ENCODE peak calls at places on chromosome 9, in four cellular contexts. One of them, this sample, is unnamed.

GRCh38 chr9:123678878-123679329 is 251.0 kb downstream of the DENND1A start:
- DNase-seq in IMR-90: peak; percentile 63
- DNase-seq in H9: no peak
- DNase-seq in H1: no peak
- DNase-seq in this sample: no peak

GRCh38 chr9:27528886-27529315 is 713 bp downstream of the MOB3B start:
- DNase-seq in IMR-90: no peak
- DNase-seq in H1: peak; percentile 74
- DNase-seq in H9: peak; percentile 59
- DNase-seq in this sample: peak; percentile 84

GRCh38 chr9:117691367-117691766 is 12.8 kb upstream of the TLR4 start:
- DNase-seq in IMR-90: no peak
- DNase-seq in H9: no peak
- DNase-seq in H1: no peak
- DNase-seq in this sample: no peak

GRCh38 chr9:131642496-131643083 is 97.3 kb downstream of the PRRT1B start:
- DNase-seq in H9: no peak
- DNase-seq in IMR-90: no peak
- DNase-seq in H1: no peak
- DNase-seq in this sample: peak; percentile 51

GRCh38 chr9:84297162-84297821 is 43.3 kb downstream of the SLC28A3 start:
- DNase-seq in H9: no peak
- DNase-seq in H1: no peak
- DNase-seq in IMR-90: peak; percentile 84
- DNase-seq in this sample: peak; percentile 33

GRCh38 chr9:93896496-93897033 is 58.6 kb downstream of the BARX1 start:
- DNase-seq in H9: peak; percentile 5
- DNase-seq in H1: no peak
- DNase-seq in IMR-90: no peak
- DNase-seq in this sample: no peak

GRCh38 chr9:117046666-117047327 is 359.7 kb downstream of the TRIM32 start:
- DNase-seq in H9: no peak
- DNase-seq in IMR-90: no peak
- DNase-seq in H1: no peak
- DNase-seq in this sample: no peak

GRCh38 chr9:99720455-99721050 is 101.1 kb upstream of the NR4A3 start:
- DNase-seq in H1: no peak
- DNase-seq in IMR-90: peak; percentile 0
- DNase-seq in H9: no peak
- DNase-seq in this sample: no peak

GRCh38 chr9:85262333-85262732 is 479.4 kb downstream of the AGTPBP1 start:
- DNase-seq in IMR-90: no peak
- DNase-seq in H9: no peak
- DNase-seq in H1: no peak
- DNase-seq in this sample: no peak

GRCh38 chr9:3224931-3225330 is 300.9 kb downstream of the RFX3 start:
- DNase-seq in H1: no peak
- DNase-seq in IMR-90: no peak
- DNase-seq in H9: no peak
- DNase-seq in this sample: no peak

GRCh38 chr9:92424340-92424739 is at the start of gene OMD:
- DNase-seq in H9: no peak
- DNase-seq in IMR-90: no peak
- DNase-seq in H1: no peak
- DNase-seq in this sample: no peak

GRCh38 chr9:102867488-102867887 is 127.6 kb upstream of the CYLC2 start:
- DNase-seq in H9: no peak
- DNase-seq in IMR-90: no peak
- DNase-seq in H1: no peak
- DNase-seq in this sample: no peak

GRCh38 chr9:28270156-28270555 is 696.9 kb upstream of the C9orf72 start:
- DNase-seq in IMR-90: no peak
- DNase-seq in H9: no peak
- DNase-seq in H1: no peak
- DNase-seq in this sample: no peak

GRCh38 chr9:94480205-94480604 is 74.7 kb upstream of the PCAT7 start:
- DNase-seq in H9: no peak
- DNase-seq in H1: no peak
- DNase-seq in IMR-90: no peak
- DNase-seq in this sample: no peak

GRCh38 chr9:69093471-69094103 is 58.0 kb downstream of the FXN start:
- DNase-seq in H9: no peak
- DNase-seq in H1: no peak
- DNase-seq in IMR-90: no peak
- DNase-seq in this sample: no peak

GRCh38 chr9:94086468-94086867 is 2.2 kb downstream of the PTPDC1 start:
- DNase-seq in H9: no peak
- DNase-seq in IMR-90: peak; percentile 72
- DNase-seq in H1: no peak
- DNase-seq in this sample: no peak

GRCh38 chr9:125479846-125480615 is 218.4 kb downstream of the GAPVD1 start:
- DNase-seq in H1: no peak
- DNase-seq in IMR-90: no peak
- DNase-seq in H9: no peak
- DNase-seq in this sample: peak; percentile 17

GRCh38 chr9:105142406-105143092 is 101.9 kb upstream of the SLC44A1 start:
- DNase-seq in H1: no peak
- DNase-seq in IMR-90: peak; percentile 59
- DNase-seq in H9: no peak
- DNase-seq in this sample: peak; percentile 34

GRCh38 chr9:121637441-121638222 is 13.8 kb upstream of the DAB2IP start:
- DNase-seq in IMR-90: peak; percentile 50
- DNase-seq in H9: no peak
- DNase-seq in H1: no peak
- DNase-seq in this sample: no peak

GRCh38 chr9:22124263-22125011 is 115.3 kb upstream of the CDKN2B start:
- DNase-seq in H9: no peak
- DNase-seq in IMR-90: peak; percentile 61
- DNase-seq in H1: no peak
- DNase-seq in this sample: no peak

GRCh38 chr9:113622600-113623400 is 159.3 kb downstream of the RGS3 start:
- DNase-seq in H1: peak; percentile 77
- DNase-seq in H9: peak; percentile 95
- DNase-seq in IMR-90: peak; percentile 89
- DNase-seq in this sample: no peak

GRCh38 chr9:114223564-114224246 is 68.4 kb downstream of the COL27A1 start:
- DNase-seq in IMR-90: peak; percentile 81
- DNase-seq in H9: no peak
- DNase-seq in H1: no peak
- DNase-seq in this sample: peak; percentile 26

GRCh38 chr9:29514336-29514735 is 1941.1 kb upstream of the C9orf72 start:
- DNase-seq in H9: peak; percentile 64
- DNase-seq in H1: peak; percentile 61
- DNase-seq in IMR-90: no peak
- DNase-seq in this sample: no peak

GRCh38 chr9:2047144-2047671 is 32.1 kb downstream of the SMARCA2 start:
- DNase-seq in IMR-90: no peak
- DNase-seq in H9: no peak
- DNase-seq in H1: peak; percentile 60
- DNase-seq in this sample: no peak

GRCh38 chr9:4077499-4078102 is 222.3 kb downstream of the GLIS3 start:
- DNase-seq in H1: peak; percentile 92
- DNase-seq in H9: peak; percentile 78
- DNase-seq in IMR-90: peak; percentile 70
- DNase-seq in this sample: peak; percentile 76

GRCh38 chr9:89629096-89629976 is 24.5 kb downstream of the GADD45G start:
- DNase-seq in IMR-90: no peak
- DNase-seq in H1: no peak
- DNase-seq in H9: no peak
- DNase-seq in this sample: no peak

GRCh38 chr9:16670791-16671190 is 199.7 kb downstream of the BNC2 start:
- DNase-seq in H9: no peak
- DNase-seq in IMR-90: no peak
- DNase-seq in H1: no peak
- DNase-seq in this sample: no peak

GRCh38 chr9:33480094-33480493 is 6.4 kb upstream of the NOL6 start:
- DNase-seq in IMR-90: no peak
- DNase-seq in H9: no peak
- DNase-seq in H1: peak; percentile 10
- DNase-seq in this sample: no peak

GRCh38 chr9:130728721-130729120 is 35.1 kb downstream of the EXOSC2 start:
- DNase-seq in H1: no peak
- DNase-seq in H9: no peak
- DNase-seq in IMR-90: peak; percentile 80
- DNase-seq in this sample: no peak

GRCh38 chr9:104970588-104970987 is 42.6 kb upstream of the ABCA1 start:
- DNase-seq in H1: no peak
- DNase-seq in H9: no peak
- DNase-seq in IMR-90: peak; percentile 34
- DNase-seq in this sample: no peak

GRCh38 chr9:34419716-34420504 is 38.5 kb downstream of the FAM219A start:
- DNase-seq in H1: no peak
- DNase-seq in IMR-90: no peak
- DNase-seq in H9: no peak
- DNase-seq in this sample: no peak

GRCh38 chr9:116572095-116572748 is 114.9 kb upstream of the TRIM32 start:
- DNase-seq in H1: peak; percentile 91
- DNase-seq in H9: peak; percentile 84
- DNase-seq in IMR-90: peak; percentile 84
- DNase-seq in this sample: peak; percentile 53

GRCh38 chr9:85973238-85973637 is 32.3 kb downstream of the NAA35 start:
- DNase-seq in H9: no peak
- DNase-seq in IMR-90: no peak
- DNase-seq in H1: no peak
- DNase-seq in this sample: no peak

GRCh38 chr9:127450831-127451680 is at the start of the genes LRSAM1 and RPL12:
- DNase-seq in IMR-90: peak; percentile 94
- DNase-seq in H9: peak; percentile 95
- DNase-seq in H1: peak; percentile 100
- DNase-seq in this sample: peak; percentile 99

GRCh38 chr9:138068601-138069035 is 191.0 kb downstream of the CACNA1B start:
- DNase-seq in H1: peak; percentile 48
- DNase-seq in H9: peak; percentile 39
- DNase-seq in IMR-90: no peak
- DNase-seq in this sample: no peak

GRCh38 chr9:79662553-79662956 is 90.8 kb downstream of the TLE4 start:
- DNase-seq in H1: no peak
- DNase-seq in H9: no peak
- DNase-seq in IMR-90: no peak
- DNase-seq in this sample: no peak

GRCh38 chr9:82604947-82605656 is 457.8 kb downstream of the RASEF start:
- DNase-seq in H9: no peak
- DNase-seq in IMR-90: peak; percentile 72
- DNase-seq in H1: no peak
- DNase-seq in this sample: no peak

GRCh38 chr9:127921592-127922120 is 4.8 kb upstream of the ST6GALNAC4 start:
- DNase-seq in IMR-90: no peak
- DNase-seq in H1: peak; percentile 95
- DNase-seq in H9: peak; percentile 75
- DNase-seq in this sample: peak; percentile 76

GRCh38 chr9:104872959-104873850 is 54.8 kb downstream of the ABCA1 start:
- DNase-seq in H9: no peak
- DNase-seq in IMR-90: peak; percentile 97
- DNase-seq in H1: no peak
- DNase-seq in this sample: peak; percentile 25

DNA sequence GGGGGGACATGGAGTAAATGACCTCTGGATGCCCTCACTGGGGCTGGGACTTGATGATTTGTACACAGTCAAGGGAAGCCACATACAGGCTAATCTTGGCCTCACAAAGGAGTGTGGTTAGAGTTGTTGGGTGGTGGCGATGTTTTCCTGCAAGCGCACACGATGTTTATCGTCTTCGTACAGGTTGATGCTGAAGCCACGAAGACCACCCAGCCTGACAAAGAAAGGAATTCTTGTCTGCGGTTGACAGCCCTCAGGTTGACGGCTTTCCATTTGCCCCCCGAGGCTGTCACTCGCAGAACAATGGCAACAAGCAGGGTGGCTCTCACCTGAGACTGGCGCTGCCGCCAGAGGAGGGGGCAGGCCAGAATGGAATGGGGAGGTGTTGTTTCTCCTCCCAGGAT is 14.1 kb upstream of the XPA start:
- DNase-seq in H1: peak; percentile 52
- DNase-seq in IMR-90: no peak
- DNase-seq in H9: peak; percentile 70
- DNase-seq in this sample: no peak
- H4K91ac ChIP-seq in H1: no peak overlapping the region
- H4K91ac ChIP-seq in IMR-90: no peak overlapping the region
- H4K91ac ChIP-seq in H9: no peak overlapping the region
- H4K91ac ChIP-seq in this sample: no peak overlapping the region

GRCh38 chr9:338602-339001 is 123.9 kb downstream of the DOCK8 start:
- DNase-seq in H9: no peak
- DNase-seq in IMR-90: no peak
- DNase-seq in H1: no peak
- DNase-seq in this sample: no peak

GRCh38 chr9:336039-336438 is 121.4 kb downstream of the DOCK8 start:
- DNase-seq in H1: no peak
- DNase-seq in IMR-90: no peak
- DNase-seq in H9: no peak
- DNase-seq in this sample: no peak

GRCh38 chr9:343773-344172 is 129.1 kb downstream of the DOCK8 start:
- DNase-seq in H1: no peak
- DNase-seq in H9: no peak
- DNase-seq in IMR-90: no peak
- DNase-seq in this sample: no peak

GRCh38 chr9:346114-346513 is 131.4 kb downstream of the DOCK8 start:
- DNase-seq in IMR-90: no peak
- DNase-seq in H1: no peak
- DNase-seq in H9: peak; percentile 32
- DNase-seq in this sample: no peak

GRCh38 chr9:341634-342421 is 127.2 kb downstream of the DOCK8 start:
- DNase-seq in IMR-90: no peak
- DNase-seq in H1: no peak
- DNase-seq in H9: no peak
- DNase-seq in this sample: no peak
- H4K91ac ChIP-seq in IMR-90: no peak overlapping the region
- H4K91ac ChIP-seq in H1: no peak overlapping the region
- H4K91ac ChIP-seq in H9: no peak overlapping the region
- H4K91ac ChIP-seq in this sample: no peak overlapping the region

GRCh38 chr9:95515272-95516113 is 1.3 kb downstream of the PTCH1 start:
- DNase-seq in H1: peak; percentile 77
- DNase-seq in H9: peak; percentile 60
- DNase-seq in IMR-90: no peak
- DNase-seq in this sample: peak; percentile 4
- H4K91ac ChIP-seq in H1: peak overlapping the region; percentile 62
- H4K91ac ChIP-seq in H9: no peak overlapping the region
- H4K91ac ChIP-seq in IMR-90: no peak overlapping the region
- H4K91ac ChIP-seq in this sample: peak overlapping the region; percentile 7

DNA sequence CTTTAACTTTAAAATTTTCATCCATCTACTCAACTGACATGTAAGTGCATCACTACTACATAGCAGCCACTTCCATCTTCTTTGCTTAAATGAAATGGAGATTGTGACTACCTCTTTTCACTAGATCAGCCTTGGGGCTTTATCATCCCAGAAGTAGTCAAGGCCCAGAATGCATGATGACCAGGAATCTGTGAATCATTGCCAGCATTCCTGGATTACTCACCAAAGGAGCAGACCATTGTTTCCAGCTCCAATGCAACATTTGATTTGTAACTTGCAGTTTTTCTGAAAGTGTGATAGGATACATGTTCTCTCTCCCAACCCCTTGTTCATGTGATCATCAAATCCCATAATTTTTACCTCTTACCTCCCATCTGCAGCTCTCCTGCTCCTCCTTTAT is 65.1 kb downstream of the PLPPR1 start:
- DNase-seq in IMR-90: no peak
- DNase-seq in H1: no peak
- DNase-seq in H9: no peak
- DNase-seq in this sample: peak; percentile 69
- H4K91ac ChIP-seq in IMR-90: no peak overlapping the region
- H4K91ac ChIP-seq in H1: no peak overlapping the region
- H4K91ac ChIP-seq in H9: no peak overlapping the region
- H4K91ac ChIP-seq in this sample: no peak overlapping the region

GRCh38 chr9:112283854-112284253 is 49.6 kb downstream of the PTBP3 start:
- DNase-seq in H1: no peak
- DNase-seq in H9: no peak
- DNase-seq in IMR-90: no peak
- DNase-seq in this sample: no peak
- H4K91ac ChIP-seq in H1: no peak overlapping the region
- H4K91ac ChIP-seq in H9: no peak overlapping the region
- H4K91ac ChIP-seq in IMR-90: no peak overlapping the region
- H4K91ac ChIP-seq in this sample: no peak overlapping the region